ENCODE peak calls at places on chromosomes 16 and 17, in eight cellular contexts. One of them, this sample, is unnamed. For H3K4me1, the result is how much of the 10 kb centered on the place peaks cover.

GRCh38 chr16:83802135-83802534 is 5.6 kb upstream of the HSBP1 start:
- DNase-seq in neural progenitor cell: no peak
- DNase-seq in left ventricle myocardium inferior: no peak
- DNase-seq in stomach: no peak
- DNase-seq in transverse colon: no peak
- DNase-seq in tibial nerve: no peak
- DNase-seq in CD8-positive, alpha-beta memory T cell: no peak
- DNase-seq in ovary: no peak
- DNase-seq in this sample: no peak

GRCh38 chr16:63289834-63290460 is 1253.7 kb upstream of the CDH8 start:
- DNase-seq in neural progenitor cell: peak
- DNase-seq in left ventricle myocardium inferior: no peak
- DNase-seq in stomach: peak
- DNase-seq in transverse colon: peak
- DNase-seq in tibial nerve: no peak
- DNase-seq in CD8-positive, alpha-beta memory T cell: no peak
- DNase-seq in ovary: no peak
- DNase-seq in this sample: no peak

GRCh38 chr16:66324785-66325184 is 41.7 kb upstream of the CDH5 start:
- DNase-seq in neural progenitor cell: peak
- DNase-seq in left ventricle myocardium inferior: no peak
- DNase-seq in stomach: no peak
- DNase-seq in transverse colon: no peak
- DNase-seq in tibial nerve: no peak
- DNase-seq in CD8-positive, alpha-beta memory T cell: no peak
- DNase-seq in ovary: no peak
- DNase-seq in this sample: no peak

GRCh38 chr17:20184191-20184590 is 175.0 kb downstream of the SPECC1 start:
- DNase-seq in neural progenitor cell: no peak
- DNase-seq in left ventricle myocardium inferior: no peak
- DNase-seq in stomach: no peak
- DNase-seq in transverse colon: no peak
- DNase-seq in tibial nerve: no peak
- DNase-seq in CD8-positive, alpha-beta memory T cell: no peak
- DNase-seq in ovary: no peak
- DNase-seq in this sample: no peak

GRCh38 chr17:4199818-4200402 is 56.9 kb downstream of the CYB5D2 start:
- DNase-seq in neural progenitor cell: peak
- DNase-seq in left ventricle myocardium inferior: no peak
- DNase-seq in stomach: no peak
- DNase-seq in transverse colon: no peak
- DNase-seq in tibial nerve: no peak
- DNase-seq in CD8-positive, alpha-beta memory T cell: peak
- DNase-seq in ovary: no peak
- DNase-seq in this sample: no peak

GRCh38 chr16:2507679-2508064 is 6.1 kb upstream of the ATP6V0C start:
- DNase-seq in neural progenitor cell: no peak
- DNase-seq in left ventricle myocardium inferior: peak
- DNase-seq in stomach: peak
- DNase-seq in transverse colon: peak
- DNase-seq in tibial nerve: no peak
- DNase-seq in CD8-positive, alpha-beta memory T cell: no peak
- DNase-seq in ovary: no peak
- DNase-seq in this sample: no peak

GRCh38 chr17:71055128-71055527 is 885.8 kb downstream of the KCNJ2 start:
- DNase-seq in neural progenitor cell: no peak
- DNase-seq in left ventricle myocardium inferior: no peak
- DNase-seq in stomach: no peak
- DNase-seq in transverse colon: no peak
- DNase-seq in tibial nerve: no peak
- DNase-seq in CD8-positive, alpha-beta memory T cell: no peak
- DNase-seq in ovary: no peak
- DNase-seq in this sample: no peak

GRCh38 chr17:31408586-31408985 is 17.1 kb downstream of the RAB11FIP4 start:
- DNase-seq in neural progenitor cell: no peak
- DNase-seq in left ventricle myocardium inferior: no peak
- DNase-seq in stomach: no peak
- DNase-seq in transverse colon: no peak
- DNase-seq in tibial nerve: no peak
- DNase-seq in CD8-positive, alpha-beta memory T cell: no peak
- DNase-seq in ovary: no peak
- DNase-seq in this sample: no peak

GRCh38 chr17:21293846-21294240 is 9.3 kb downstream of the MAP2K3 start:
- DNase-seq in neural progenitor cell: no peak
- DNase-seq in left ventricle myocardium inferior: no peak
- DNase-seq in stomach: no peak
- DNase-seq in transverse colon: no peak
- DNase-seq in tibial nerve: no peak
- DNase-seq in CD8-positive, alpha-beta memory T cell: no peak
- DNase-seq in ovary: no peak
- DNase-seq in this sample: no peak

GRCh38 chr17:45646288-45646988 is 137.7 kb upstream of the CRHR1 start:
- DNase-seq in neural progenitor cell: no peak
- DNase-seq in left ventricle myocardium inferior: no peak
- DNase-seq in stomach: no peak
- DNase-seq in transverse colon: no peak
- DNase-seq in tibial nerve: peak
- DNase-seq in CD8-positive, alpha-beta memory T cell: no peak
- DNase-seq in ovary: no peak
- DNase-seq in this sample: no peak

GRCh38 chr17:79914813-79915740 is 75.8 kb upstream of the CBX4 start:
- DNase-seq in neural progenitor cell: no peak
- DNase-seq in left ventricle myocardium inferior: no peak
- DNase-seq in stomach: no peak
- DNase-seq in transverse colon: no peak
- DNase-seq in tibial nerve: no peak
- DNase-seq in CD8-positive, alpha-beta memory T cell: no peak
- DNase-seq in ovary: no peak
- DNase-seq in this sample: no peak

GRCh38 chr17:69672924-69673323 is 258.4 kb downstream of the MAP2K6 start:
- DNase-seq in neural progenitor cell: no peak
- DNase-seq in left ventricle myocardium inferior: no peak
- DNase-seq in stomach: no peak
- DNase-seq in transverse colon: no peak
- DNase-seq in tibial nerve: no peak
- DNase-seq in CD8-positive, alpha-beta memory T cell: no peak
- DNase-seq in ovary: no peak
- DNase-seq in this sample: no peak

GRCh38 chr16:13829712-13830304 is 90.1 kb upstream of the ERCC4 start:
- DNase-seq in neural progenitor cell: no peak
- DNase-seq in left ventricle myocardium inferior: no peak
- DNase-seq in stomach: no peak
- DNase-seq in transverse colon: no peak
- DNase-seq in tibial nerve: no peak
- DNase-seq in CD8-positive, alpha-beta memory T cell: no peak
- DNase-seq in ovary: no peak
- DNase-seq in this sample: no peak

GRCh38 chr17:7842950-7843535 is 9.0 kb downstream of the KDM6B start:
- DNase-seq in neural progenitor cell: peak
- DNase-seq in left ventricle myocardium inferior: peak
- DNase-seq in stomach: peak
- DNase-seq in transverse colon: peak
- DNase-seq in tibial nerve: peak
- DNase-seq in CD8-positive, alpha-beta memory T cell: peak
- DNase-seq in ovary: no peak
- DNase-seq in this sample: peak

GRCh38 chr16:53882310-53882709 is 178.4 kb downstream of the FTO start:
- DNase-seq in neural progenitor cell: no peak
- DNase-seq in left ventricle myocardium inferior: no peak
- DNase-seq in stomach: no peak
- DNase-seq in transverse colon: no peak
- DNase-seq in tibial nerve: no peak
- DNase-seq in CD8-positive, alpha-beta memory T cell: no peak
- DNase-seq in ovary: no peak
- DNase-seq in this sample: no peak

GRCh38 chr16:76265434-76266045 is 11.7 kb upstream of the CNTNAP4 start:
- DNase-seq in neural progenitor cell: peak
- DNase-seq in left ventricle myocardium inferior: no peak
- DNase-seq in stomach: no peak
- DNase-seq in transverse colon: peak
- DNase-seq in tibial nerve: no peak
- DNase-seq in CD8-positive, alpha-beta memory T cell: no peak
- DNase-seq in ovary: no peak
- DNase-seq in this sample: no peak

GRCh38 chr16:25171390-25171789 is 45.4 kb upstream of the AQP8 start:
- DNase-seq in neural progenitor cell: no peak
- DNase-seq in left ventricle myocardium inferior: no peak
- DNase-seq in stomach: no peak
- DNase-seq in transverse colon: no peak
- DNase-seq in tibial nerve: no peak
- DNase-seq in CD8-positive, alpha-beta memory T cell: no peak
- DNase-seq in ovary: no peak
- DNase-seq in this sample: no peak

DNA sequence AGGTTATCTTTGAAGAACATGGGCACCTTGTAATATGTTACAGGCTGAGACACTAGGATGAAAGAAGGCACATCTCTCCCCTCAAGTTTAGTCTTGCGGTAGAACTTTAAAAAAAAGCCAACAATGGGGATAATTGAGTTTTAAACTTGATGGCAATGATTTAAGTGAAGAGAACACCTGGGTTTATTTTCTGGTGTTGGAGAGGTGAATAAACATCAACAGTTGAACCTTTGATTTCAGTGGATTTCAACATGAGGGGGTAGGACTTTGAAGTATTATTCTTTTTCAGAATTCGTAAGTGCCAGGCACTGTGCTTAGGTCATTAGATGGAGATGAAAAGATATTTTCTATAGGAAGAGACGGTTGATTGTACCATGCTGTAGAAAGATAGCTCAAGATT is 22.3 kb downstream of the HAPSTR1 start:
- DNase-seq in neural progenitor cell: no peak
- DNase-seq in left ventricle myocardium inferior: no peak
- DNase-seq in stomach: no peak
- DNase-seq in transverse colon: no peak
- DNase-seq in tibial nerve: no peak
- DNase-seq in CD8-positive, alpha-beta memory T cell: no peak
- DNase-seq in ovary: no peak
- DNase-seq in this sample: no peak
- H3K4me1 ChIP-seq in neural progenitor cell: under half
- H3K4me1 ChIP-seq in left ventricle myocardium inferior: half or more
- H3K4me1 ChIP-seq in stomach: half or more
- H3K4me1 ChIP-seq in transverse colon: under half
- H3K4me1 ChIP-seq in tibial nerve: under half
- H3K4me1 ChIP-seq in CD8-positive, alpha-beta memory T cell: half or more
- H3K4me1 ChIP-seq in ovary: under half
- H3K4me1 ChIP-seq in this sample: under half

GRCh38 chr16:28307936-28308335 is 15.6 kb downstream of the SBK1 start:
- DNase-seq in neural progenitor cell: no peak
- DNase-seq in left ventricle myocardium inferior: no peak
- DNase-seq in stomach: no peak
- DNase-seq in transverse colon: no peak
- DNase-seq in tibial nerve: no peak
- DNase-seq in CD8-positive, alpha-beta memory T cell: no peak
- DNase-seq in ovary: no peak
- DNase-seq in this sample: no peak
- H3K4me1 ChIP-seq in neural progenitor cell: under half
- H3K4me1 ChIP-seq in left ventricle myocardium inferior: under half
- H3K4me1 ChIP-seq in stomach: under half
- H3K4me1 ChIP-seq in transverse colon: under half
- H3K4me1 ChIP-seq in tibial nerve: under half
- H3K4me1 ChIP-seq in CD8-positive, alpha-beta memory T cell: under half
- H3K4me1 ChIP-seq in ovary: under half
- H3K4me1 ChIP-seq in this sample: under half

DNA sequence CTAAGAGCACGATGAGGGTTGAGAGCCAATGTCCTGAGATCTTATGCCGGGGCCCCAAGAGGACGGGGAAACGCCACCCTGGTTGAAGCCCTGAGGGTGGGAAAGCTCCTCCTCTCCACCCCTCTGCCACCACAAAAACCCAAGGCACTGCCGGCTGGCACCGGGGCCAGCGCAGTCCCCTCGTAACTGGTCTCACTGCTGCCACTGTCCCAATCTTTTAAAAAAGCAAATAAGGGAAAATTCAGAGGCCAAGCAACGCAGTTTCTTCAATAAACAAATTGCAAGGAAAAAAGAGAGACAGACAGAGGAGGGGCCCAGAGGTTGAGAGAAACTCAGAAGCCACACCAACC is 6.7 kb downstream of the GRIN2C start:
- DNase-seq in neural progenitor cell: no peak
- DNase-seq in left ventricle myocardium inferior: no peak
- DNase-seq in stomach: no peak
- DNase-seq in transverse colon: no peak
- DNase-seq in tibial nerve: no peak
- DNase-seq in CD8-positive, alpha-beta memory T cell: no peak
- DNase-seq in ovary: no peak
- DNase-seq in this sample: no peak
- H3K4me1 ChIP-seq in neural progenitor cell: under half
- H3K4me1 ChIP-seq in left ventricle myocardium inferior: under half
- H3K4me1 ChIP-seq in stomach: under half
- H3K4me1 ChIP-seq in transverse colon: under half
- H3K4me1 ChIP-seq in tibial nerve: under half
- H3K4me1 ChIP-seq in CD8-positive, alpha-beta memory T cell: under half
- H3K4me1 ChIP-seq in ovary: under half
- H3K4me1 ChIP-seq in this sample: under half

GRCh38 chr16:89484088-89484501 is 6.3 kb downstream of the ANKRD11 start:
- DNase-seq in neural progenitor cell: no peak
- DNase-seq in left ventricle myocardium inferior: no peak
- DNase-seq in stomach: no peak
- DNase-seq in transverse colon: no peak
- DNase-seq in tibial nerve: no peak
- DNase-seq in CD8-positive, alpha-beta memory T cell: no peak
- DNase-seq in ovary: no peak
- DNase-seq in this sample: no peak

GRCh38 chr16:89489040-89489721 is 1.2 kb downstream of the ANKRD11 start:
- DNase-seq in neural progenitor cell: peak
- DNase-seq in left ventricle myocardium inferior: peak
- DNase-seq in stomach: peak
- DNase-seq in transverse colon: peak
- DNase-seq in tibial nerve: peak
- DNase-seq in CD8-positive, alpha-beta memory T cell: peak
- DNase-seq in ovary: peak
- DNase-seq in this sample: peak

GRCh38 chr16:89484923-89485679 is 5.3 kb downstream of the ANKRD11 start:
- DNase-seq in neural progenitor cell: no peak
- DNase-seq in left ventricle myocardium inferior: no peak
- DNase-seq in stomach: no peak
- DNase-seq in transverse colon: peak
- DNase-seq in tibial nerve: no peak
- DNase-seq in CD8-positive, alpha-beta memory T cell: no peak
- DNase-seq in ovary: no peak
- DNase-seq in this sample: no peak

GRCh38 chr16:89482824-89483220 is 7.5 kb downstream of the ANKRD11 start:
- DNase-seq in neural progenitor cell: no peak
- DNase-seq in left ventricle myocardium inferior: no peak
- DNase-seq in stomach: no peak
- DNase-seq in transverse colon: peak
- DNase-seq in tibial nerve: no peak
- DNase-seq in CD8-positive, alpha-beta memory T cell: no peak
- DNase-seq in ovary: no peak
- DNase-seq in this sample: no peak

DNA sequence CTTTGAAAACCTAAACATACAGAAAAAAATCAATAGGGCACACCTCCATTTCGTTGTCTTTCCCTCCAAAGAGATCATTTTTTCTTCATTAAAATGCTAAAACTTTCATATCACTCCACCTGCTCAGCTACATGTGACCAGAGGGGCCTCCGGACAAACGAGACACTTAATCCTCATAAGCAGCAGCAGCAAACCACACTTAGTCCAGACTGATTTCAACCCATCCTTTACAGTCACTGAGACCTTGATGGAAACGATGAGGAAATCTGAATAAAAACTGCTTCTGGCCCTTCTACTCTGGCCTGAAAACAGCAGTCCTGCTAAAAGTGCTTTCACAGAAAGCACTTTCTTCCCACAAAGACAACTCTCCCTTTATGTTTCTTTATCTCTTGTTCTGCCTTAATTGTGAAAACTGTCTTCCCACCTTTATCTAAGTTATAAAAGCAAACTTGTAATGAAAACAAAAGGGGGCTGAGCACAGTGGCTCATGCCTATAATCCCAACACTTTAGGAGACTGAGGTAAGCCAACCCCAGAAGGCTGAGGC is 4.6 kb downstream of the ANKRD11 start:
- DNase-seq in neural progenitor cell: no peak
- DNase-seq in left ventricle myocardium inferior: no peak
- DNase-seq in stomach: no peak
- DNase-seq in transverse colon: no peak
- DNase-seq in tibial nerve: no peak
- DNase-seq in CD8-positive, alpha-beta memory T cell: no peak
- DNase-seq in ovary: no peak
- DNase-seq in this sample: no peak
- H3K4me1 ChIP-seq in neural progenitor cell: half or more
- H3K4me1 ChIP-seq in left ventricle myocardium inferior: half or more
- H3K4me1 ChIP-seq in stomach: half or more
- H3K4me1 ChIP-seq in transverse colon: half or more
- H3K4me1 ChIP-seq in tibial nerve: under half
- H3K4me1 ChIP-seq in CD8-positive, alpha-beta memory T cell: half or more
- H3K4me1 ChIP-seq in ovary: under half
- H3K4me1 ChIP-seq in this sample: under half

This sample was measured in tibial artery.